ENCODE peak calls at places on chromosomes 11 and 22, in nine cellular contexts. One of them, this sample, is unnamed.
A peak's percentile ranks its signal among the peaks of the same experiment; 100 is the strongest.

GRCh38 chr11:102560555-102561011 is 30.0 kb upstream of the MMP7 start:
- DNase-seq in prostate gland: peak; percentile 78
- DNase-seq in small intestine: peak; percentile 45
- DNase-seq in iPS DF 6.9: no peak
- DNase-seq in ovary: peak; percentile 16
- DNase-seq in fibroblast of lung: peak; percentile 97
- DNase-seq in skeletal muscle cell: peak; percentile 71
- DNase-seq in aorta: no peak
- DNase-seq in vagina: no peak
- DNase-seq in this sample: no peak

GRCh38 chr11:69588270-69588669 is 52.7 kb upstream of the CCND1 start:
- DNase-seq in prostate gland: no peak
- DNase-seq in small intestine: peak; percentile 18
- DNase-seq in iPS DF 6.9: no peak
- DNase-seq in ovary: no peak
- DNase-seq in fibroblast of lung: peak; percentile 57
- DNase-seq in skeletal muscle cell: peak; percentile 56
- DNase-seq in aorta: no peak
- DNase-seq in vagina: no peak
- DNase-seq in this sample: no peak

GRCh38 chr11:81222491-81222890 is 1511.2 kb downstream of the FAM181B start:
- DNase-seq in prostate gland: no peak
- DNase-seq in small intestine: no peak
- DNase-seq in iPS DF 6.9: no peak
- DNase-seq in ovary: no peak
- DNase-seq in fibroblast of lung: no peak
- DNase-seq in skeletal muscle cell: no peak
- DNase-seq in aorta: no peak
- DNase-seq in vagina: no peak
- DNase-seq in this sample: no peak

GRCh38 chr11:103358251-103358650 is 249.0 kb downstream of the DYNC2H1 start:
- DNase-seq in prostate gland: no peak
- DNase-seq in small intestine: no peak
- DNase-seq in iPS DF 6.9: no peak
- DNase-seq in ovary: no peak
- DNase-seq in fibroblast of lung: peak; percentile 53
- DNase-seq in skeletal muscle cell: no peak
- DNase-seq in aorta: no peak
- DNase-seq in vagina: no peak
- DNase-seq in this sample: no peak

GRCh38 chr11:12278766-12279671 is 98.4 kb upstream of the PARVA start:
- DNase-seq in prostate gland: no peak
- DNase-seq in small intestine: peak; percentile 70
- DNase-seq in iPS DF 6.9: no peak
- DNase-seq in ovary: no peak
- DNase-seq in fibroblast of lung: no peak
- DNase-seq in skeletal muscle cell: no peak
- DNase-seq in aorta: no peak
- DNase-seq in vagina: peak; percentile 67
- DNase-seq in this sample: peak; percentile 4

GRCh38 chr11:56817661-56818060 is 69.2 kb upstream of the OR9G4 start:
- DNase-seq in prostate gland: no peak
- DNase-seq in small intestine: peak; percentile 73
- DNase-seq in iPS DF 6.9: no peak
- DNase-seq in ovary: no peak
- DNase-seq in fibroblast of lung: no peak
- DNase-seq in skeletal muscle cell: no peak
- DNase-seq in aorta: no peak
- DNase-seq in vagina: no peak
- DNase-seq in this sample: no peak

GRCh38 chr11:1206391-1207271 is 16.2 kb upstream of the MUC5B start:
- DNase-seq in prostate gland: no peak
- DNase-seq in small intestine: no peak
- DNase-seq in iPS DF 6.9: no peak
- DNase-seq in ovary: no peak
- DNase-seq in fibroblast of lung: no peak
- DNase-seq in skeletal muscle cell: no peak
- DNase-seq in aorta: peak; percentile 70
- DNase-seq in vagina: no peak
- DNase-seq in this sample: no peak

GRCh38 chr11:128714881-128715280 is 21.0 kb downstream of the FLI1 start:
- DNase-seq in prostate gland: no peak
- DNase-seq in small intestine: no peak
- DNase-seq in iPS DF 6.9: no peak
- DNase-seq in ovary: no peak
- DNase-seq in fibroblast of lung: peak; percentile 86
- DNase-seq in skeletal muscle cell: peak; percentile 67
- DNase-seq in aorta: no peak
- DNase-seq in vagina: no peak
- DNase-seq in this sample: no peak

GRCh38 chr11:18192988-18193387 is 20.4 kb downstream of the MRGPRX4 start:
- DNase-seq in prostate gland: no peak
- DNase-seq in small intestine: no peak
- DNase-seq in iPS DF 6.9: peak; percentile 31
- DNase-seq in ovary: no peak
- DNase-seq in fibroblast of lung: no peak
- DNase-seq in skeletal muscle cell: no peak
- DNase-seq in aorta: no peak
- DNase-seq in vagina: no peak
- DNase-seq in this sample: no peak

GRCh38 chr11:126101241-126101929 is 38.7 kb upstream of the CDON start:
- DNase-seq in prostate gland: no peak
- DNase-seq in small intestine: no peak
- DNase-seq in iPS DF 6.9: no peak
- DNase-seq in ovary: peak; percentile 83
- DNase-seq in fibroblast of lung: no peak
- DNase-seq in skeletal muscle cell: no peak
- DNase-seq in aorta: no peak
- DNase-seq in vagina: no peak
- DNase-seq in this sample: no peak

DNA sequence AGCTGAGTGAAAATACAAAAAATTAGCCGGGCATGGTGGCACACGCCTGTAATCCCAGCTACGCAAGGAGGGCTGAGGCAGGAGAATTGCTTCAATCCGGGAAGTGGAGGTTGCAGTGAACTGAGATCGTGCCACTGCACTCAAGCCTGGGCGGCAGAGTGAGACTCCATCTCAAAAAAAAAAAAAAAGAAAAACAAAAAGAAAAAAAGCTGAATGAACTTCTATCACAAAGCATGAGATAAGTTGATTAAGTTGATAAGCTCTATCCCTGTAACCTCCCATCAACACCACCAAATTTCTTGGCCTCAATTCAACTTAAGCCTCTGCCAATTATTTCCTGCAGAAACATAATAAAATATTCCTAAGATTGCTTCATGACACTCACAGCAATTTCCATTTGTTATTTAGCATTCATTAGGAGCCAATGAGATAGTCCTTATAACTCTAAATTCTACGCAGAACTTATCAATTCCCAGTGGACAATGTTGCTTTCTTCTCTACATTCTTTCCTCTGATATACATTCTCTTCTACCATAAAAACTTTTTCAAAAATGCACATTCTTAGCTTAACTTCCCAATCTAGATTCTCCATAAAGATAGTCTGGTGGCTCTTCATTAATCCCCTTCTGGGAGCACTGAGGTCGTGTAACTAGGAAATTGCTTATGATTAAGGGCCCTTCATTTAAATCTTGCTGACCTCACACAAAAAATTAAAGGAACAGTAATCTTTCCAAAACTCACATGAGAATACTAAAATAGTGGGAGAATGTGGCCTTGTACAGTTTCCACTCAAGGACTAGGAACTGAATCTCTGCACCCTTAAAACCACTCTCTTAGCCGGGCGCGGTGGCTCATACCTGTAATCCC is 2.9 kb downstream of the AMBRA1 start:
- DNase-seq in prostate gland: no peak
- DNase-seq in small intestine: no peak
- DNase-seq in iPS DF 6.9: no peak
- DNase-seq in ovary: no peak
- DNase-seq in fibroblast of lung: no peak
- DNase-seq in skeletal muscle cell: no peak
- DNase-seq in aorta: no peak
- DNase-seq in vagina: no peak
- DNase-seq in this sample: no peak
- H3K4me3 ChIP-seq in prostate gland: no peak overlapping the region
- H3K4me3 ChIP-seq in small intestine: no peak overlapping the region
- H3K4me3 ChIP-seq in iPS DF 6.9: no peak overlapping the region
- H3K4me3 ChIP-seq in ovary: no peak overlapping the region
- H3K4me3 ChIP-seq in fibroblast of lung: no peak overlapping the region
- H3K4me3 ChIP-seq in skeletal muscle cell: no peak overlapping the region
- H3K4me3 ChIP-seq in aorta: no peak overlapping the region
- H3K4me3 ChIP-seq in vagina: no peak overlapping the region
- H3K4me3 ChIP-seq in this sample: no peak overlapping the region

GRCh38 chr11:4636962-4637661 is at the start of gene OR51D1:
- DNase-seq in prostate gland: peak; percentile 71
- DNase-seq in small intestine: peak; percentile 69
- DNase-seq in iPS DF 6.9: peak; percentile 88
- DNase-seq in ovary: peak; percentile 62
- DNase-seq in fibroblast of lung: peak; percentile 59
- DNase-seq in skeletal muscle cell: peak; percentile 17
- DNase-seq in aorta: peak; percentile 87
- DNase-seq in vagina: no peak
- DNase-seq in this sample: peak; percentile 61
- H3K4me3 ChIP-seq in prostate gland: peak within 1 kb of the TSS; percentile 12
- H3K4me3 ChIP-seq in small intestine: no peak within 1 kb of the TSS
- H3K4me3 ChIP-seq in iPS DF 6.9: no peak within 1 kb of the TSS
- H3K4me3 ChIP-seq in ovary: no peak within 1 kb of the TSS
- H3K4me3 ChIP-seq in fibroblast of lung: no peak within 1 kb of the TSS
- H3K4me3 ChIP-seq in skeletal muscle cell: no peak within 1 kb of the TSS
- H3K4me3 ChIP-seq in aorta: no peak within 1 kb of the TSS
- H3K4me3 ChIP-seq in vagina: peak within 1 kb of the TSS; percentile 25
- H3K4me3 ChIP-seq in this sample: peak within 1 kb of the TSS; percentile 18

DNA sequence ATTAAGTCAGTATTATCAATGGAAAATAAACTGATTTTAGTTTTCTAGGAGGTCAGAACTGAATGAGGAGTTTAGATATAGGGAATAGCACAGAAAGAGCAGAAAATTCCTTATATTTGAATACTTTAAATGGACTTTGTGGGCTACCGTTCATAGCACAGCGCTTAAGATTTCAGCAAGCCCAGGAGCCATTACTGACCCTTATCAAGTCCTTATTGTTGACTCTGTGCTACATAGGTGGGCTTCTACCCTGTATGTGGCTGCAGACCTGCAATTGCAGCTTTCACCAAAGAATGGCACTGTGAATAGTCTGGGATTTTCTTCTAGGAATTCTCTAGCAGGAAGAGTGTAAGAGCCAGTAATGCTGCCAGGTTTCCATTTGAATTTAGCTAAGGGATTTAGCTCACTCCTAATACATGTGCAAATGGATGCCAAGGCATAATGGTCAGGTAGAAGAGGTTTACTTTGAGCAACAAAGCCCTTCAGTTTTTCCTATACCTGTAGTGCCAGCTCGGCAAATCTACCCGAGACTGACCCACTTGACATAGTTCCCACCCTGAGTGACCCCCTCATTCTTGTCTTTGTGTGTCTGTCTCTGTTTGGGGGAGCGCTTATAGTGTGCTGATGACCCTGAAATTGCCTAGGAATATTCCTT is 42.5 kb upstream of the DLAT start:
- DNase-seq in prostate gland: no peak
- DNase-seq in small intestine: peak; percentile 43
- DNase-seq in iPS DF 6.9: no peak
- DNase-seq in ovary: no peak
- DNase-seq in fibroblast of lung: no peak
- DNase-seq in skeletal muscle cell: no peak
- DNase-seq in aorta: no peak
- DNase-seq in vagina: no peak
- DNase-seq in this sample: no peak
- H3K4me3 ChIP-seq in prostate gland: peak overlapping the region; percentile 28
- H3K4me3 ChIP-seq in small intestine: peak overlapping the region; percentile 43
- H3K4me3 ChIP-seq in iPS DF 6.9: no peak overlapping the region
- H3K4me3 ChIP-seq in ovary: no peak overlapping the region
- H3K4me3 ChIP-seq in fibroblast of lung: no peak overlapping the region
- H3K4me3 ChIP-seq in skeletal muscle cell: no peak overlapping the region
- H3K4me3 ChIP-seq in aorta: no peak overlapping the region
- H3K4me3 ChIP-seq in vagina: no peak overlapping the region
- H3K4me3 ChIP-seq in this sample: no peak overlapping the region

GRCh38 chr22:49962751-49963646 is 2.4 kb downstream of the PIM3 start:
- DNase-seq in prostate gland: peak; percentile 22
- DNase-seq in small intestine: no peak
- DNase-seq in iPS DF 6.9: no peak
- DNase-seq in ovary: peak; percentile 49
- DNase-seq in fibroblast of lung: no peak
- DNase-seq in skeletal muscle cell: no peak
- DNase-seq in aorta: peak; percentile 82
- DNase-seq in vagina: no peak
- DNase-seq in this sample: peak; percentile 56
- H3K4me3 ChIP-seq in prostate gland: peak overlapping the region; percentile 69
- H3K4me3 ChIP-seq in small intestine: peak overlapping the region; percentile 97
- H3K4me3 ChIP-seq in iPS DF 6.9: peak overlapping the region; percentile 88
- H3K4me3 ChIP-seq in ovary: peak overlapping the region; percentile 82
- H3K4me3 ChIP-seq in fibroblast of lung: peak overlapping the region; percentile 68
- H3K4me3 ChIP-seq in skeletal muscle cell: peak overlapping the region; percentile 68
- H3K4me3 ChIP-seq in aorta: peak overlapping the region; percentile 81
- H3K4me3 ChIP-seq in vagina: peak overlapping the region; percentile 100
- H3K4me3 ChIP-seq in this sample: peak overlapping the region; percentile 79

DNA sequence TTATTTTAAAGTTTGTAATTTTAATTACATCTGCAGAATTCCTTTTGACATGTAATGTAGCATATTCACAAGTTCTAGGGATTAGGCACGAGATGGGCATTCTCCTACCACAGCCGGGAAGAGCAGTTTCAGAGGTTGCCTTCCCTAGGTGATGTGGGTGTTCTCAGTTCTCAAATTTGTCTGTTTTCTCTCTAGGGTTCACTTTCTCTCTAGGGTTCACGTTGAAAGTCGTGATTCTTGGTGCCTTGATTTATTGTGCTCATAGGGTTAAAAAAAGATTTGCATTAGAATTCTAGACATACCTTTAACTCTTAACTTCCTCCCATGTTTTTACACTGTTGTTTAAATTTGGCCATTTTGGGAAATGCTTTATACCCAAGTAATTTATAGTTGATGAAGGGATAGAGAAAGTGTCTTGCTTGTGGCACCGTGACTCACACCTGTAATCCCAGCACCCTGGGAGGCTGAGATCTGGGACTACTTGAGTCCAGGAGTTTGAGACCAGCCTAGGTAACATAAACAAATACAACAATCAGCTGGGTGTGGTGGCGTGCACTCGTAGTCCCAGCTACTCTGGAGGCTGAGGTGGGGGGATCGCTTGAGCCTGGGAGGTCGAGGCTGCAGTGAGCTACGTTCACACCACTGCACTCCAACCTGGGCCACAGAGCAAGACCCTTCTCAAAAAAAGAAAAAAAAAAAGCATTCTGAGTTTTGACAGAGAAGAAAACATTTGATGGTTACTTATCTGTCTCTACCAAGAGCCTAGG is 3.6 kb downstream of the MED15 start:
- DNase-seq in prostate gland: no peak
- DNase-seq in small intestine: peak; percentile 40
- DNase-seq in iPS DF 6.9: no peak
- DNase-seq in ovary: no peak
- DNase-seq in fibroblast of lung: no peak
- DNase-seq in skeletal muscle cell: no peak
- DNase-seq in aorta: no peak
- DNase-seq in vagina: no peak
- DNase-seq in this sample: no peak
- H3K4me3 ChIP-seq in prostate gland: no peak overlapping the region
- H3K4me3 ChIP-seq in small intestine: no peak overlapping the region
- H3K4me3 ChIP-seq in iPS DF 6.9: no peak overlapping the region
- H3K4me3 ChIP-seq in ovary: no peak overlapping the region
- H3K4me3 ChIP-seq in fibroblast of lung: no peak overlapping the region
- H3K4me3 ChIP-seq in skeletal muscle cell: no peak overlapping the region
- H3K4me3 ChIP-seq in aorta: no peak overlapping the region
- H3K4me3 ChIP-seq in vagina: no peak overlapping the region
- H3K4me3 ChIP-seq in this sample: no peak overlapping the region

This sample was measured in uterus.